ENCODE peak calls at places on chromosomes 11 and 22, in ten cellular contexts. One of them, this sample, is unnamed.

GRCh38 chr22:21791635-21792625 is 56.3 kb upstream of the YPEL1 start:
- DNase-seq in progenitor cell of endocrine pancreas: no peak
- DNase-seq in RPMI8226: no peak
- DNase-seq in right cardiac atrium: no peak
- DNase-seq in IMR-90: peak; percentile 62
- DNase-seq in cardiac fibroblast: peak; percentile 21
- DNase-seq in NCI-H2081 treated with DMSO at 0.1 percent for 48 hours: no peak
- DNase-seq in EH: no peak
- DNase-seq in NCI-H510A: no peak
- DNase-seq in SHP77: no peak
- DNase-seq in this sample: peak; percentile 33

GRCh38 chr22:27799334-27800249 is 2.0 kb downstream of the MN1 start:
- DNase-seq in right cardiac atrium: peak; percentile 80
- DNase-seq in cardiac fibroblast: peak; percentile 44
- DNase-seq in progenitor cell of endocrine pancreas: no peak
- DNase-seq in NCI-H2081 treated with DMSO at 0.1 percent for 48 hours: no peak
- DNase-seq in NCI-H510A: no peak
- DNase-seq in IMR-90: no peak
- DNase-seq in RPMI8226: no peak
- DNase-seq in EH: peak; percentile 36
- DNase-seq in SHP77: no peak
- DNase-seq in this sample: peak; percentile 11

GRCh38 chr22:18032455-18033101 is 8.2 kb upstream of the MICAL3 start:
- DNase-seq in NCI-H2081 treated with DMSO at 0.1 percent for 48 hours: no peak
- DNase-seq in cardiac fibroblast: peak; percentile 43
- DNase-seq in right cardiac atrium: no peak
- DNase-seq in RPMI8226: no peak
- DNase-seq in progenitor cell of endocrine pancreas: no peak
- DNase-seq in EH: peak; percentile 78
- DNase-seq in SHP77: no peak
- DNase-seq in NCI-H510A: no peak
- DNase-seq in IMR-90: peak; percentile 83
- DNase-seq in this sample: peak; percentile 43

GRCh38 chr11:61978703-61979661 is 11.5 kb upstream of the FTH1 start:
- DNase-seq in EH: peak; percentile 74
- DNase-seq in NCI-H2081 treated with DMSO at 0.1 percent for 48 hours: no peak
- DNase-seq in SHP77: no peak
- DNase-seq in RPMI8226: no peak
- DNase-seq in NCI-H510A: no peak
- DNase-seq in right cardiac atrium: peak; percentile 70
- DNase-seq in IMR-90: no peak
- DNase-seq in progenitor cell of endocrine pancreas: no peak
- DNase-seq in cardiac fibroblast: peak; percentile 93
- DNase-seq in this sample: peak; percentile 69

GRCh38 chr11:126391970-126392637 is 36.6 kb downstream of the ST3GAL4 start:
- DNase-seq in EH: no peak
- DNase-seq in NCI-H510A: no peak
- DNase-seq in right cardiac atrium: peak; percentile 79
- DNase-seq in cardiac fibroblast: peak; percentile 45
- DNase-seq in NCI-H2081 treated with DMSO at 0.1 percent for 48 hours: no peak
- DNase-seq in RPMI8226: no peak
- DNase-seq in IMR-90: no peak
- DNase-seq in SHP77: no peak
- DNase-seq in progenitor cell of endocrine pancreas: no peak
- DNase-seq in this sample: no peak

GRCh38 chr11:123681007-123681406 is 26.6 kb upstream of the SCN3B start:
- DNase-seq in cardiac fibroblast: no peak
- DNase-seq in IMR-90: no peak
- DNase-seq in progenitor cell of endocrine pancreas: no peak
- DNase-seq in NCI-H510A: no peak
- DNase-seq in SHP77: no peak
- DNase-seq in RPMI8226: no peak
- DNase-seq in right cardiac atrium: no peak
- DNase-seq in EH: no peak
- DNase-seq in NCI-H2081 treated with DMSO at 0.1 percent for 48 hours: no peak
- DNase-seq in this sample: no peak

GRCh38 chr22:19940536-19941364 is 822 bp upstream of the COMT start:
- DNase-seq in RPMI8226: no peak
- DNase-seq in NCI-H510A: no peak
- DNase-seq in IMR-90: no peak
- DNase-seq in NCI-H2081 treated with DMSO at 0.1 percent for 48 hours: no peak
- DNase-seq in EH: peak; percentile 27
- DNase-seq in SHP77: no peak
- DNase-seq in right cardiac atrium: peak; percentile 52
- DNase-seq in cardiac fibroblast: no peak
- DNase-seq in progenitor cell of endocrine pancreas: no peak
- DNase-seq in this sample: no peak

GRCh38 chr11:10418259-10418949 is 36.7 kb upstream of the AMPD3 start:
- DNase-seq in EH: peak; percentile 83
- DNase-seq in right cardiac atrium: no peak
- DNase-seq in RPMI8226: no peak
- DNase-seq in NCI-H510A: no peak
- DNase-seq in progenitor cell of endocrine pancreas: no peak
- DNase-seq in cardiac fibroblast: peak; percentile 55
- DNase-seq in IMR-90: peak; percentile 27
- DNase-seq in SHP77: no peak
- DNase-seq in NCI-H2081 treated with DMSO at 0.1 percent for 48 hours: no peak
- DNase-seq in this sample: peak; percentile 15

GRCh38 chr11:5831196-5831829 is 10.4 kb downstream of the OR52E6 start:
- DNase-seq in right cardiac atrium: no peak
- DNase-seq in IMR-90: no peak
- DNase-seq in EH: no peak
- DNase-seq in cardiac fibroblast: no peak
- DNase-seq in progenitor cell of endocrine pancreas: no peak
- DNase-seq in NCI-H510A: no peak
- DNase-seq in SHP77: no peak
- DNase-seq in RPMI8226: no peak
- DNase-seq in NCI-H2081 treated with DMSO at 0.1 percent for 48 hours: no peak
- DNase-seq in this sample: no peak

GRCh38 chr11:87097582-87097981 is 59.8 kb downstream of the TMEM135 start:
- DNase-seq in IMR-90: peak; percentile 27
- DNase-seq in NCI-H2081 treated with DMSO at 0.1 percent for 48 hours: no peak
- DNase-seq in SHP77: peak; percentile 38
- DNase-seq in RPMI8226: peak; percentile 38
- DNase-seq in right cardiac atrium: no peak
- DNase-seq in cardiac fibroblast: peak; percentile 54
- DNase-seq in progenitor cell of endocrine pancreas: no peak
- DNase-seq in EH: peak; percentile 38
- DNase-seq in NCI-H510A: no peak
- DNase-seq in this sample: peak; percentile 44

GRCh38 chr11:61647529-61647928 is 32.7 kb upstream of the DAGLA start:
- DNase-seq in IMR-90: no peak
- DNase-seq in NCI-H510A: no peak
- DNase-seq in cardiac fibroblast: no peak
- DNase-seq in right cardiac atrium: no peak
- DNase-seq in NCI-H2081 treated with DMSO at 0.1 percent for 48 hours: no peak
- DNase-seq in RPMI8226: no peak
- DNase-seq in progenitor cell of endocrine pancreas: no peak
- DNase-seq in SHP77: no peak
- DNase-seq in EH: no peak
- DNase-seq in this sample: no peak

This sample was measured in iris pigment epithelial cell.